ENCODE peak calls at places on chromosome 3, in five cellular contexts. D is activated naive CD4-positive, alpha-beta T cell treated with anti-CD3 and anti-CD28 coated beads, Interleukin-2, amount 10 ng/mL, durations not matched to agents 7 days and 5 days; J is NT2/D1; Q is AG09319; N is GM10248. Y is an unnamed sample.

GRCh38 chr3:25836579-25836978 is 46.7 kb downstream of the OXSM start:
- DNase-seq in D (no peak), J (no peak), Q (no peak), N (no peak), Y (no peak)

GRCh38 chr3:127767126-127767525 is 55.2 kb downstream of the MGLL start:
- DNase-seq in D (no peak), J (no peak), Q (no peak), N (no peak), Y (no peak)

GRCh38 chr3:40951636-40952035 is 247.7 kb upstream of the CTNNB1 start:
- DNase-seq in D (no peak), J (no peak), Q (no peak), N (no peak), Y (no peak)

GRCh38 chr3:17945018-17945798 is 202.8 kb upstream of the TBC1D5 start:
- DNase-seq in D (no peak), J (no peak), Q (no peak), N (no peak), Y (no peak)

GRCh38 chr3:169146112-169146665 is 517.3 kb downstream of the MECOM start:
- DNase-seq in D (no peak), J (no peak), Q (peak), N (peak), Y (peak)

GRCh38 chr3:5149306-5149880 is 27.3 kb downstream of the ARL8B start:
- DNase-seq in D (no peak), J (no peak), Q (no peak), N (no peak), Y (no peak)

GRCh38 chr3:192130534-192131132 is 596.7 kb downstream of the FGF12 start:
- DNase-seq in D (peak), J (peak), Q (no peak), N (peak), Y (no peak)

GRCh38 chr3:174955513-174956001 is 96.4 kb downstream of the NAALADL2 start:
- DNase-seq in D (no peak), J (no peak), Q (no peak), N (no peak), Y (no peak)

GRCh38 chr3:35635931-35636683 is 3.2 kb upstream of the ARPP21 start:
- DNase-seq in D (no peak), J (no peak), Q (no peak), N (no peak), Y (no peak)

GRCh38 chr3:37029111-37029510 is 35.8 kb downstream of the MLH1 start:
- DNase-seq in D (no peak), J (no peak), Q (no peak), N (no peak), Y (no peak)

GRCh38 chr3:108602249-108602934 is 12.9 kb downstream of the DZIP3 start:
- DNase-seq in D (peak), J (no peak), Q (no peak), N (peak), Y (no peak)

GRCh38 chr3:98962951-98963350 is 61.5 kb upstream of the DCBLD2 start:
- DNase-seq in D (no peak), J (no peak), Q (no peak), N (no peak), Y (no peak)

GRCh38 chr3:73503781-73504180 is 121.0 kb downstream of the PDZRN3 start:
- DNase-seq in D (no peak), J (no peak), Q (no peak), N (no peak), Y (no peak)

GRCh38 chr3:47365213-47366153 is 15.3 kb upstream of the PTPN23 start:
- DNase-seq in D (no peak), J (no peak), Q (no peak), N (no peak), Y (no peak)

GRCh38 chr3:113153499-113154107 is 57.8 kb upstream of the BOC start:
- DNase-seq in D (no peak), J (no peak), Q (no peak), N (peak), Y (no peak)

GRCh38 chr3:128274837-128275236 is 121.6 kb downstream of the EEFSEC start:
- DNase-seq in D (no peak), J (peak), Q (no peak), N (no peak), Y (no peak)

GRCh38 chr3:124057453-124057852 is 65.5 kb upstream of the ROPN1 start:
- DNase-seq in D (no peak), J (no peak), Q (no peak), N (no peak), Y (no peak)

GRCh38 chr3:45929042-45929679 is 14.1 kb upstream of the CXCR6 start:
- DNase-seq in D (peak), J (no peak), Q (no peak), N (peak), Y (peak)

GRCh38 chr3:145219355-145220196 is 941.4 kb downstream of the PLOD2 start:
- DNase-seq in D (no peak), J (no peak), Q (no peak), N (no peak), Y (no peak)

GRCh38 chr3:188315563-188315962 is 161.6 kb downstream of the LPP start:
- DNase-seq in D (no peak), J (no peak), Q (no peak), N (no peak), Y (no peak)

GRCh38 chr3:63228677-63229076 is 49.4 kb upstream of the SYNPR start:
- DNase-seq in D (no peak), J (peak), Q (peak), N (no peak), Y (no peak)